ENCODE peak calls at places on chromosomes 16 and 17, in seven cellular contexts. One of them, this sample, is unnamed.

GRCh38 chr16:56301391-56301850 is 110.1 kb downstream of the GNAO1 start:
- DNase-seq in AG04450: no peak
- DNase-seq in cardiac muscle cell: peak
- DNase-seq in activated effector memory CD4-positive, alpha-beta T cell treated with anti-CD3 and anti-CD28 coated beads, Interleukin-2, amount 50 U/mL, for 16 hours: no peak
- DNase-seq in SJCRH30: peak
- DNase-seq in activated CD8-positive, alpha-beta memory T cell treated with anti-CD3 and anti-CD28 coated beads, Interleukin-2, amount 10 ng/mL, durations not matched to agents 7 days and 5 days: no peak
- DNase-seq in DMS153: no peak
- DNase-seq in this sample: no peak

GRCh38 chr17:16962804-16963203 is 9.1 kb downstream of the TNFRSF13B start:
- DNase-seq in AG04450: no peak
- DNase-seq in cardiac muscle cell: no peak
- DNase-seq in activated effector memory CD4-positive, alpha-beta T cell treated with anti-CD3 and anti-CD28 coated beads, Interleukin-2, amount 50 U/mL, for 16 hours: no peak
- DNase-seq in SJCRH30: peak
- DNase-seq in activated CD8-positive, alpha-beta memory T cell treated with anti-CD3 and anti-CD28 coated beads, Interleukin-2, amount 10 ng/mL, durations not matched to agents 7 days and 5 days: no peak
- DNase-seq in DMS153: no peak
- DNase-seq in this sample: no peak

GRCh38 chr16:83807710-83808572 is at the start of gene HSBP1:
- DNase-seq in AG04450: peak
- DNase-seq in cardiac muscle cell: peak
- DNase-seq in activated effector memory CD4-positive, alpha-beta T cell treated with anti-CD3 and anti-CD28 coated beads, Interleukin-2, amount 50 U/mL, for 16 hours: peak
- DNase-seq in SJCRH30: peak
- DNase-seq in activated CD8-positive, alpha-beta memory T cell treated with anti-CD3 and anti-CD28 coated beads, Interleukin-2, amount 10 ng/mL, durations not matched to agents 7 days and 5 days: peak
- DNase-seq in DMS153: peak
- DNase-seq in this sample: peak

GRCh38 chr17:57375770-57376181 is 119.5 kb downstream of the MSI2 start:
- DNase-seq in AG04450: no peak
- DNase-seq in cardiac muscle cell: no peak
- DNase-seq in activated effector memory CD4-positive, alpha-beta T cell treated with anti-CD3 and anti-CD28 coated beads, Interleukin-2, amount 50 U/mL, for 16 hours: no peak
- DNase-seq in SJCRH30: no peak
- DNase-seq in activated CD8-positive, alpha-beta memory T cell treated with anti-CD3 and anti-CD28 coated beads, Interleukin-2, amount 10 ng/mL, durations not matched to agents 7 days and 5 days: no peak
- DNase-seq in DMS153: no peak
- DNase-seq in this sample: no peak

GRCh38 chr17:21462259-21462658 is 86.1 kb downstream of the KCNJ12 start:
- DNase-seq in AG04450: no peak
- DNase-seq in cardiac muscle cell: no peak
- DNase-seq in activated effector memory CD4-positive, alpha-beta T cell treated with anti-CD3 and anti-CD28 coated beads, Interleukin-2, amount 50 U/mL, for 16 hours: no peak
- DNase-seq in SJCRH30: no peak
- DNase-seq in activated CD8-positive, alpha-beta memory T cell treated with anti-CD3 and anti-CD28 coated beads, Interleukin-2, amount 10 ng/mL, durations not matched to agents 7 days and 5 days: no peak
- DNase-seq in DMS153: no peak
- DNase-seq in this sample: no peak

GRCh38 chr17:78661092-78661770 is 84.0 kb upstream of the DNAH17 start:
- DNase-seq in AG04450: no peak
- DNase-seq in cardiac muscle cell: no peak
- DNase-seq in activated effector memory CD4-positive, alpha-beta T cell treated with anti-CD3 and anti-CD28 coated beads, Interleukin-2, amount 50 U/mL, for 16 hours: peak
- DNase-seq in SJCRH30: peak
- DNase-seq in activated CD8-positive, alpha-beta memory T cell treated with anti-CD3 and anti-CD28 coated beads, Interleukin-2, amount 10 ng/mL, durations not matched to agents 7 days and 5 days: no peak
- DNase-seq in DMS153: no peak
- DNase-seq in this sample: no peak

GRCh38 chr17:63434951-63435571 is 11.0 kb downstream of the CYB561 start:
- DNase-seq in AG04450: no peak
- DNase-seq in cardiac muscle cell: peak
- DNase-seq in activated effector memory CD4-positive, alpha-beta T cell treated with anti-CD3 and anti-CD28 coated beads, Interleukin-2, amount 50 U/mL, for 16 hours: no peak
- DNase-seq in SJCRH30: peak
- DNase-seq in activated CD8-positive, alpha-beta memory T cell treated with anti-CD3 and anti-CD28 coated beads, Interleukin-2, amount 10 ng/mL, durations not matched to agents 7 days and 5 days: peak
- DNase-seq in DMS153: no peak
- DNase-seq in this sample: peak

GRCh38 chr17:48642059-48642842 is 16.1 kb upstream of the HOXB9 start:
- DNase-seq in AG04450: no peak
- DNase-seq in cardiac muscle cell: no peak
- DNase-seq in activated effector memory CD4-positive, alpha-beta T cell treated with anti-CD3 and anti-CD28 coated beads, Interleukin-2, amount 50 U/mL, for 16 hours: no peak
- DNase-seq in SJCRH30: no peak
- DNase-seq in activated CD8-positive, alpha-beta memory T cell treated with anti-CD3 and anti-CD28 coated beads, Interleukin-2, amount 10 ng/mL, durations not matched to agents 7 days and 5 days: no peak
- DNase-seq in DMS153: peak
- DNase-seq in this sample: no peak

GRCh38 chr16:79893445-79893844 is 292.9 kb upstream of the MAF start:
- DNase-seq in AG04450: no peak
- DNase-seq in cardiac muscle cell: no peak
- DNase-seq in activated effector memory CD4-positive, alpha-beta T cell treated with anti-CD3 and anti-CD28 coated beads, Interleukin-2, amount 50 U/mL, for 16 hours: no peak
- DNase-seq in SJCRH30: no peak
- DNase-seq in activated CD8-positive, alpha-beta memory T cell treated with anti-CD3 and anti-CD28 coated beads, Interleukin-2, amount 10 ng/mL, durations not matched to agents 7 days and 5 days: no peak
- DNase-seq in DMS153: no peak
- DNase-seq in this sample: no peak

GRCh38 chr17:57090560-57091185 is 5.6 kb downstream of the AKAP1 start:
- DNase-seq in AG04450: no peak
- DNase-seq in cardiac muscle cell: peak
- DNase-seq in activated effector memory CD4-positive, alpha-beta T cell treated with anti-CD3 and anti-CD28 coated beads, Interleukin-2, amount 50 U/mL, for 16 hours: no peak
- DNase-seq in SJCRH30: no peak
- DNase-seq in activated CD8-positive, alpha-beta memory T cell treated with anti-CD3 and anti-CD28 coated beads, Interleukin-2, amount 10 ng/mL, durations not matched to agents 7 days and 5 days: no peak
- DNase-seq in DMS153: no peak
- DNase-seq in this sample: no peak

GRCh38 chr17:43018008-43018853 is 4.0 kb downstream of the VAT1 start:
- DNase-seq in AG04450: no peak
- DNase-seq in cardiac muscle cell: no peak
- DNase-seq in activated effector memory CD4-positive, alpha-beta T cell treated with anti-CD3 and anti-CD28 coated beads, Interleukin-2, amount 50 U/mL, for 16 hours: no peak
- DNase-seq in SJCRH30: peak
- DNase-seq in activated CD8-positive, alpha-beta memory T cell treated with anti-CD3 and anti-CD28 coated beads, Interleukin-2, amount 10 ng/mL, durations not matched to agents 7 days and 5 days: peak
- DNase-seq in DMS153: no peak
- DNase-seq in this sample: peak

GRCh38 chr17:1643293-1643998 is 2.1 kb downstream of the SCARF1 start:
- DNase-seq in AG04450: no peak
- DNase-seq in cardiac muscle cell: peak
- DNase-seq in activated effector memory CD4-positive, alpha-beta T cell treated with anti-CD3 and anti-CD28 coated beads, Interleukin-2, amount 50 U/mL, for 16 hours: peak
- DNase-seq in SJCRH30: no peak
- DNase-seq in activated CD8-positive, alpha-beta memory T cell treated with anti-CD3 and anti-CD28 coated beads, Interleukin-2, amount 10 ng/mL, durations not matched to agents 7 days and 5 days: peak
- DNase-seq in DMS153: no peak
- DNase-seq in this sample: peak

This sample was measured in BE2C.